ENCODE peak calls at places on chromosomes 7 and 10, in six cellular contexts. One of them, this sample, is unnamed.

GRCh38 chr10:124091646-124092269 is 1.6 kb downstream of the CHST15 start:
- DNase-seq in mesothelial cell of epicardium: peak
- DNase-seq in brain microvascular endothelial cell: peak
- DNase-seq in AG09319: no peak
- DNase-seq in retinal pigment epithelial cell: no peak
- DNase-seq in Peyer's patch: no peak
- DNase-seq in this sample: peak

GRCh38 chr7:109092268-109092667 is 522.6 kb downstream of the DNAJB9 start:
- DNase-seq in mesothelial cell of epicardium: no peak
- DNase-seq in brain microvascular endothelial cell: no peak
- DNase-seq in AG09319: no peak
- DNase-seq in retinal pigment epithelial cell: no peak
- DNase-seq in Peyer's patch: no peak
- DNase-seq in this sample: no peak

GRCh38 chr7:2219606-2220005 is 13.1 kb downstream of the MAD1L1 start:
- DNase-seq in mesothelial cell of epicardium: no peak
- DNase-seq in brain microvascular endothelial cell: no peak
- DNase-seq in AG09319: no peak
- DNase-seq in retinal pigment epithelial cell: no peak
- DNase-seq in Peyer's patch: no peak
- DNase-seq in this sample: no peak

GRCh38 chr10:47287365-47287802 is 12.6 kb upstream of the GDF10 start:
- DNase-seq in mesothelial cell of epicardium: no peak
- DNase-seq in brain microvascular endothelial cell: no peak
- DNase-seq in AG09319: no peak
- DNase-seq in retinal pigment epithelial cell: no peak
- DNase-seq in Peyer's patch: no peak
- DNase-seq in this sample: no peak

GRCh38 chr10:49037187-49037586 is 78.1 kb downstream of the VSTM4 start:
- DNase-seq in mesothelial cell of epicardium: no peak
- DNase-seq in brain microvascular endothelial cell: peak
- DNase-seq in AG09319: peak
- DNase-seq in retinal pigment epithelial cell: peak
- DNase-seq in Peyer's patch: no peak
- DNase-seq in this sample: no peak

GRCh38 chr7:66964391-66964790 is 31.0 kb downstream of the SBDS start:
- DNase-seq in mesothelial cell of epicardium: no peak
- DNase-seq in brain microvascular endothelial cell: peak
- DNase-seq in AG09319: no peak
- DNase-seq in retinal pigment epithelial cell: no peak
- DNase-seq in Peyer's patch: no peak
- DNase-seq in this sample: no peak

GRCh38 chr7:51113560-51113959 is 203.0 kb downstream of the COBL start:
- DNase-seq in mesothelial cell of epicardium: no peak
- DNase-seq in brain microvascular endothelial cell: no peak
- DNase-seq in AG09319: no peak
- DNase-seq in retinal pigment epithelial cell: no peak
- DNase-seq in Peyer's patch: no peak
- DNase-seq in this sample: no peak

GRCh38 chr10:21497177-21497807 is 28.2 kb downstream of the SKIDA1 start:
- DNase-seq in mesothelial cell of epicardium: peak
- DNase-seq in brain microvascular endothelial cell: peak
- DNase-seq in AG09319: no peak
- DNase-seq in retinal pigment epithelial cell: peak
- DNase-seq in Peyer's patch: no peak
- DNase-seq in this sample: peak

GRCh38 chr10:8039323-8039922 is 15.1 kb upstream of the GATA3 start:
- DNase-seq in mesothelial cell of epicardium: no peak
- DNase-seq in brain microvascular endothelial cell: no peak
- DNase-seq in AG09319: no peak
- DNase-seq in retinal pigment epithelial cell: no peak
- DNase-seq in Peyer's patch: no peak
- DNase-seq in this sample: no peak

GRCh38 chr10:13984647-13985155 is 346.0 kb downstream of the FRMD4A start:
- DNase-seq in mesothelial cell of epicardium: no peak
- DNase-seq in brain microvascular endothelial cell: peak
- DNase-seq in AG09319: no peak
- DNase-seq in retinal pigment epithelial cell: no peak
- DNase-seq in Peyer's patch: no peak
- DNase-seq in this sample: no peak

GRCh38 chr10:96509017-96509641 is 4.6 kb downstream of the TLL2 start:
- DNase-seq in mesothelial cell of epicardium: no peak
- DNase-seq in brain microvascular endothelial cell: peak
- DNase-seq in AG09319: no peak
- DNase-seq in retinal pigment epithelial cell: no peak
- DNase-seq in Peyer's patch: no peak
- DNase-seq in this sample: no peak

GRCh38 chr10:75428434-75429158 is 2.8 kb upstream of the LRMDA start:
- DNase-seq in mesothelial cell of epicardium: no peak
- DNase-seq in brain microvascular endothelial cell: peak
- DNase-seq in AG09319: no peak
- DNase-seq in retinal pigment epithelial cell: no peak
- DNase-seq in Peyer's patch: no peak
- DNase-seq in this sample: no peak

GRCh38 chr7:142733271-142733670 is 16.0 kb upstream of the PRSS1 start:
- DNase-seq in mesothelial cell of epicardium: no peak
- DNase-seq in brain microvascular endothelial cell: no peak
- DNase-seq in AG09319: no peak
- DNase-seq in retinal pigment epithelial cell: no peak
- DNase-seq in Peyer's patch: no peak
- DNase-seq in this sample: no peak

GRCh38 chr10:43666551-43666950 is 17.9 kb upstream of the ZNF32 start:
- DNase-seq in mesothelial cell of epicardium: no peak
- DNase-seq in brain microvascular endothelial cell: no peak
- DNase-seq in AG09319: no peak
- DNase-seq in retinal pigment epithelial cell: no peak
- DNase-seq in Peyer's patch: no peak
- DNase-seq in this sample: no peak
- TF ChIP-seq CTCF in mesothelial cell of epicardium: no peak
- TF ChIP-seq CTCF in brain microvascular endothelial cell: no peak
- TF ChIP-seq CTCF in AG09319: no peak
- TF ChIP-seq CTCF in retinal pigment epithelial cell: no peak
- TF ChIP-seq CTCF in Peyer's patch: no peak
- TF ChIP-seq CTCF in this sample: no peak

GRCh38 chr10:69972951-69973350 is 79.7 kb upstream of the MACROH2A2 start:
- DNase-seq in mesothelial cell of epicardium: no peak
- DNase-seq in brain microvascular endothelial cell: peak
- DNase-seq in AG09319: peak
- DNase-seq in retinal pigment epithelial cell: no peak
- DNase-seq in Peyer's patch: no peak
- DNase-seq in this sample: no peak

GRCh38 chr10:69965919-69966662 is 86.6 kb upstream of the MACROH2A2 start:
- DNase-seq in mesothelial cell of epicardium: no peak
- DNase-seq in brain microvascular endothelial cell: no peak
- DNase-seq in AG09319: no peak
- DNase-seq in retinal pigment epithelial cell: no peak
- DNase-seq in Peyer's patch: peak
- DNase-seq in this sample: no peak

GRCh38 chr10:69965086-69965485 is 87.6 kb upstream of the MACROH2A2 start:
- DNase-seq in mesothelial cell of epicardium: no peak
- DNase-seq in brain microvascular endothelial cell: no peak
- DNase-seq in AG09319: no peak
- DNase-seq in retinal pigment epithelial cell: no peak
- DNase-seq in Peyer's patch: no peak
- DNase-seq in this sample: no peak

GRCh38 chr10:69969961-69970360 is 82.7 kb upstream of the MACROH2A2 start:
- DNase-seq in mesothelial cell of epicardium: no peak
- DNase-seq in brain microvascular endothelial cell: no peak
- DNase-seq in AG09319: no peak
- DNase-seq in retinal pigment epithelial cell: no peak
- DNase-seq in Peyer's patch: no peak
- DNase-seq in this sample: no peak

DNA sequence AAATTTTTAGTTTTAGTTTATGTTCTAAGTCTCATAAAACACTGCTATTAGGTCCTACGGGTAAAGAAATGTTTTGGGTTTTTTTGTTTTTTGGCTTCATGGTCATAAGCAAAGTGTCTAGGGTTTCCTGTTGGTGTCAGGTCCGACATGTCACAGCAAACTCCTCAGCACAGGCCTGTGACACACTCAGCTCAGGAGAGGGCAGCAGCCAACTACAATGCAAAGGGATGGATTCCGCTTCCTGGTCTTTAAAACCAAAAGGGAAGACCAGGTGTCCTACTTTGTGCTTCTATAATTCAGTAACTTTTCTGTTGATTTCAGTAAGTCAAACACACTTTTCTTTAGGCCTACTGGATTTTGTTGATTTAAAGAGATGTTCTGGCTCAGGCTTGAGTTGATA is 83.8 kb upstream of the MACROH2A2 start:
- DNase-seq in mesothelial cell of epicardium: no peak
- DNase-seq in brain microvascular endothelial cell: no peak
- DNase-seq in AG09319: peak
- DNase-seq in retinal pigment epithelial cell: no peak
- DNase-seq in Peyer's patch: no peak
- DNase-seq in this sample: no peak
- TF ChIP-seq CTCF in mesothelial cell of epicardium: no peak
- TF ChIP-seq CTCF in brain microvascular endothelial cell: peak
- TF ChIP-seq CTCF in AG09319: peak
- TF ChIP-seq CTCF in retinal pigment epithelial cell: peak
- TF ChIP-seq CTCF in Peyer's patch: no peak
- TF ChIP-seq CTCF in this sample: no peak

GRCh38 chr10:17286562-17287089 is 58.6 kb downstream of the VIM start:
- DNase-seq in mesothelial cell of epicardium: no peak
- DNase-seq in brain microvascular endothelial cell: no peak
- DNase-seq in AG09319: no peak
- DNase-seq in retinal pigment epithelial cell: no peak
- DNase-seq in Peyer's patch: no peak
- DNase-seq in this sample: no peak

GRCh38 chr10:17289763-17290162 is 61.7 kb downstream of the VIM start:
- DNase-seq in mesothelial cell of epicardium: no peak
- DNase-seq in brain microvascular endothelial cell: no peak
- DNase-seq in AG09319: no peak
- DNase-seq in retinal pigment epithelial cell: no peak
- DNase-seq in Peyer's patch: no peak
- DNase-seq in this sample: no peak

GRCh38 chr10:17287151-17287550 is 59.1 kb downstream of the VIM start:
- DNase-seq in mesothelial cell of epicardium: no peak
- DNase-seq in brain microvascular endothelial cell: no peak
- DNase-seq in AG09319: no peak
- DNase-seq in retinal pigment epithelial cell: no peak
- DNase-seq in Peyer's patch: no peak
- DNase-seq in this sample: no peak

GRCh38 chr10:17292375-17292774 is 64.3 kb downstream of the VIM start:
- DNase-seq in mesothelial cell of epicardium: no peak
- DNase-seq in brain microvascular endothelial cell: no peak
- DNase-seq in AG09319: no peak
- DNase-seq in retinal pigment epithelial cell: no peak
- DNase-seq in Peyer's patch: no peak
- DNase-seq in this sample: no peak

DNA sequence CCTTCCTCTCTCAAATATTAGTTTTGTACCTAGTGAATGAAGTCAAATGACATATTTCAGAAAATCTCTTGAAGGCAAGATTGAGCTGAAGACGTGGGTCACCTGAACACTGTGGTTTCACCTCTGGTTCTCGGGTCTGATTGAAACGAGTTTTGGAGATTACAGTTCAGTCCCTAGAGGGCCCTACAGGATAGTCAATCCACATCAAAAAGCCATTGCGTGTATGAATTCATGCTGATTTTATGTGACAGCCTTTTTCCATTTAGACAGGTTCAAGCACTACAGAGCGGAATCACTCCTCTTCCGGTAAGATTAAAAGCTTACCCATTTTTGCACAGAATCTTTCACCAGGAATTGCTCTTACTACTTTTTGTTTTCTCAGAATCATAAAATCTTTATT is 62.2 kb downstream of the VIM start:
- DNase-seq in mesothelial cell of epicardium: no peak
- DNase-seq in brain microvascular endothelial cell: no peak
- DNase-seq in AG09319: no peak
- DNase-seq in retinal pigment epithelial cell: no peak
- DNase-seq in Peyer's patch: no peak
- DNase-seq in this sample: no peak
- TF ChIP-seq CTCF in mesothelial cell of epicardium: no peak
- TF ChIP-seq CTCF in brain microvascular endothelial cell: peak
- TF ChIP-seq CTCF in AG09319: peak
- TF ChIP-seq CTCF in retinal pigment epithelial cell: peak
- TF ChIP-seq CTCF in Peyer's patch: no peak
- TF ChIP-seq CTCF in this sample: peak

DNA sequence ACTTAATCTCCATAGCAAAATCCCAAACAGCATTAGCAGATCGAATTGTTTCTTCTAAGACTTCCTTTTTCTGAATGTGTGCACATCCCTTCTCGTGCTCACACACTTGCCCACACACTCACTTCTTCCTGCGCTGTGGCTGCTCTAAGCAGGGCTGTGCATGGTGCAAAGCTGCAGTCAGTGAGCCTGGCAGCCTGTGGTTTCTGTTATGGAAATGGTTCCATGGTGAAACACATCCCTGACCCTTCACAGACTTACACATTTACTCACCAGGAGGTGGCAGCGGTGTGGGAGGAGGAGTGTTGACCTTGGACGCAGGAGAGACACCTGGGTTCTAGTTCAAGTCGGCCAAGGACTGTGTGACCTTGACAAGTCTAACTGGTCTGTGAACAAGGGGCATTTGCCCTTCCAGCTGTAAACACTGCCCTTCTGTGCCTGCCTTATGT is 24.9 kb downstream of the MTURN start:
- DNase-seq in mesothelial cell of epicardium: no peak
- DNase-seq in brain microvascular endothelial cell: peak
- DNase-seq in AG09319: no peak
- DNase-seq in retinal pigment epithelial cell: no peak
- DNase-seq in Peyer's patch: peak
- DNase-seq in this sample: peak
- TF ChIP-seq CTCF in mesothelial cell of epicardium: no peak
- TF ChIP-seq CTCF in brain microvascular endothelial cell: peak
- TF ChIP-seq CTCF in AG09319: peak
- TF ChIP-seq CTCF in retinal pigment epithelial cell: peak
- TF ChIP-seq CTCF in Peyer's patch: no peak
- TF ChIP-seq CTCF in this sample: no peak

DNA sequence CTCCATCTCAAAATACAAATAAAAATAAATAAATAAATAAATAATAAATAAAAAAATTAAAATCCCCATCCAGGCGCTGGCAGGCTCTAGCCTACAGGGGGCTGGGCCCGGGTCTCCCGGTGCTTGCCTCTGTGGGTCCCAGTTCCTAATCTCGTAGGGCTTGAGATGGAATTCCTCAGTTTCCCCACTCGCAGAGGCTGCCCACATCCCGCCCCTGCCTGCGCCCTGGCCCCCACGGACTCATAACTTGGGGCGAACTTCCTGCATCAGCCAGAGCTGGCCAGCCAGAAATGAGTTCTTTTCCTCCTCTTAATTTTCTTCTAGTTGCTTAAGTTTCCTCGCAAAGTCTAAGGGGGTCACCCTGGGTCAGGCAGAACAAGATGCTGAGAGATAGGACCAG is 22.0 kb upstream of the SRRM3 start:
- DNase-seq in mesothelial cell of epicardium: no peak
- DNase-seq in brain microvascular endothelial cell: no peak
- DNase-seq in AG09319: no peak
- DNase-seq in retinal pigment epithelial cell: no peak
- DNase-seq in Peyer's patch: no peak
- DNase-seq in this sample: no peak
- TF ChIP-seq CTCF in mesothelial cell of epicardium: no peak
- TF ChIP-seq CTCF in brain microvascular endothelial cell: no peak
- TF ChIP-seq CTCF in AG09319: no peak
- TF ChIP-seq CTCF in retinal pigment epithelial cell: no peak
- TF ChIP-seq CTCF in Peyer's patch: no peak
- TF ChIP-seq CTCF in this sample: no peak

This sample was measured in upper lobe of right lung.